ENCODE peak calls at places on chromosomes 12 and 14, in seven cellular contexts. V, W, M, J, A, B and Z are unnamed samples.

GRCh38 chr12:117025481-117026151 is 73.6 kb downstream of the TESC start:
- DNase-seq in V (peak; percentile 76), W (peak; percentile 71), M (peak; percentile 84), J (no peak), A (peak; percentile 93), B (peak; percentile 9), Z (peak; percentile 43)

GRCh38 chr14:58096731-58097130 is 55.3 kb downstream of the ARMH4 start:
- DNase-seq in V (no peak), W (no peak), M (no peak), J (no peak), A (no peak), B (no peak), Z (no peak)

GRCh38 chr14:105137481-105138020 is 31.0 kb downstream of the JAG2 start:
- DNase-seq in V (no peak), W (no peak), M (no peak), J (no peak), A (no peak), B (no peak), Z (no peak)

GRCh38 chr14:64990291-64990690 is 3.6 kb downstream of the FNTB start:
- DNase-seq in V (no peak), W (no peak), M (no peak), J (no peak), A (no peak), B (no peak), Z (no peak)

GRCh38 chr14:90023176-90023896 is 38.5 kb upstream of the KCNK13 start:
- DNase-seq in V (no peak), W (no peak), M (no peak), J (no peak), A (no peak), B (no peak), Z (no peak)

GRCh38 chr12:72699362-72699761 is 427.2 kb downstream of the TRHDE start:
- DNase-seq in V (no peak), W (no peak), M (no peak), J (no peak), A (no peak), B (no peak), Z (no peak)

GRCh38 chr12:120546050-120546386 is 11.9 kb downstream of the RNF10 start:
- DNase-seq in V (no peak), W (no peak), M (no peak), J (no peak), A (no peak), B (no peak), Z (no peak)

GRCh38 chr14:73055251-73055650 is 3.1 kb upstream of the RBM25 start:
- DNase-seq in V (no peak), W (no peak), M (no peak), J (no peak), A (no peak), B (no peak), Z (no peak)

GRCh38 chr14:58639842-58640484 is 2.2 kb downstream of the DACT1 start:
- DNase-seq in V (peak; percentile 63), W (peak; percentile 67), M (peak; percentile 77), J (no peak), A (peak; percentile 71), B (no peak), Z (no peak)

GRCh38 chr14:100892496-100893227 is 10.9 kb downstream of the RTL1 start:
- DNase-seq in V (no peak), W (no peak), M (no peak), J (no peak), A (no peak), B (no peak), Z (no peak)

GRCh38 chr12:83389237-83389996 is 702.7 kb downstream of the TMTC2 start:
- DNase-seq in V (peak; percentile 1), W (no peak), M (no peak), J (no peak), A (peak; percentile 80), B (no peak), Z (no peak)

GRCh38 chr12:84756961-84757360 is 155.6 kb downstream of the SLC6A15 start:
- DNase-seq in V (no peak), W (no peak), M (peak; percentile 78), J (no peak), A (no peak), B (no peak), Z (no peak)

GRCh38 chr14:75141967-75142366 is 15.1 kb upstream of the NEK9 start:
- DNase-seq in V (peak; percentile 36), W (no peak), M (peak; percentile 25), J (no peak), A (peak; percentile 44), B (no peak), Z (no peak)

GRCh38 chr12:15584366-15585041 is 204.7 kb downstream of the EPS8 start:
- DNase-seq in V (no peak), W (peak; percentile 26), M (peak; percentile 56), J (no peak), A (peak; percentile 74), B (no peak), Z (peak; percentile 37)

GRCh38 chr14:61573321-61573720 is 122.0 kb upstream of the HIF1A start:
- DNase-seq in V (no peak), W (no peak), M (no peak), J (no peak), A (no peak), B (no peak), Z (no peak)

GRCh38 chr14:77607741-77608302 is 8.6 kb downstream of the SPTLC2 start:
- DNase-seq in V (no peak), W (no peak), M (no peak), J (no peak), A (peak; percentile 30), B (no peak), Z (no peak)

GRCh38 chr14:90318016-90318415 is 13.7 kb downstream of the NRDE2 start:
- DNase-seq in V (no peak), W (no peak), M (no peak), J (no peak), A (no peak), B (no peak), Z (no peak)

GRCh38 chr14:75267141-75267601 is 11.5 kb upstream of the FOS start:
- DNase-seq in V (no peak), W (no peak), M (peak; percentile 49), J (no peak), A (peak; percentile 40), B (no peak), Z (no peak)

GRCh38 chr12:108734200-108734906 is 3.0 kb upstream of the CORO1C start:
- DNase-seq in V (peak; percentile 75), W (no peak), M (peak; percentile 75), J (no peak), A (peak; percentile 28), B (no peak), Z (no peak)

GRCh38 chr12:126385785-126386184 is 1320.5 kb downstream of the AACS start:
- DNase-seq in V (no peak), W (no peak), M (peak; percentile 64), J (no peak), A (no peak), B (no peak), Z (no peak)

GRCh38 chr12:72543777-72544467 is 271.8 kb downstream of the TRHDE start:
- DNase-seq in V (no peak), W (no peak), M (no peak), J (no peak), A (no peak), B (no peak), Z (no peak)

GRCh38 chr12:98373019-98373554 is 142.3 kb upstream of the TMPO start:
- DNase-seq in V (peak; percentile 22), W (peak; percentile 60), M (peak; percentile 47), J (no peak), A (peak; percentile 75), B (no peak), Z (no peak)

GRCh38 chr12:25972783-25973182 is 14.3 kb downstream of the RASSF8 start:
- DNase-seq in V (no peak), W (no peak), M (no peak), J (no peak), A (no peak), B (no peak), Z (no peak)

GRCh38 chr14:23800811-23801210 is 152.8 kb upstream of the DHRS4 start:
- DNase-seq in V (no peak), W (no peak), M (no peak), J (no peak), A (no peak), B (no peak), Z (no peak)

GRCh38 chr14:99779751-99780150 is 13.5 kb upstream of the EML1 start:
- DNase-seq in V (no peak), W (no peak), M (no peak), J (no peak), A (no peak), B (no peak), Z (no peak)

GRCh38 chr12:34291426-34291901 is 269.2 kb downstream of the ALG10 start:
- DNase-seq in V (no peak), W (no peak), M (no peak), J (no peak), A (no peak), B (no peak), Z (no peak)

GRCh38 chr12:92149563-92149962 is 3.9 kb upstream of the BTG1 start:
- DNase-seq in V (no peak), W (no peak), M (no peak), J (no peak), A (no peak), B (no peak), Z (no peak)

GRCh38 chr14:96502621-96503251 is 554 bp downstream of the PAPOLA start:
- DNase-seq in V (no peak), W (peak; percentile 19), M (peak; percentile 34), J (peak; percentile 30), A (peak; percentile 79), B (no peak), Z (no peak)

GRCh38 chr12:103050273-103050672 is 92.8 kb downstream of the ASCL1 start:
- DNase-seq in V (no peak), W (no peak), M (no peak), J (no peak), A (no peak), B (no peak), Z (no peak)

GRCh38 chr14:69532561-69533335 is 41.9 kb downstream of the CCDC177 start:
- DNase-seq in V (no peak), W (no peak), M (no peak), J (no peak), A (no peak), B (no peak), Z (no peak)

GRCh38 chr14:53032161-53032803 is 81.4 kb upstream of the FERMT2 start:
- DNase-seq in V (no peak), W (no peak), M (peak; percentile 83), J (no peak), A (no peak), B (no peak), Z (no peak)

GRCh38 chr14:24952851-24953666 is 96.9 kb downstream of the STXBP6 start:
- DNase-seq in V (peak; percentile 54), W (no peak), M (no peak), J (no peak), A (peak; percentile 78), B (no peak), Z (no peak)

GRCh38 chr12:3313655-3314305 is 177.2 kb upstream of the PRMT8 start:
- DNase-seq in V (peak; percentile 55), W (peak; percentile 41), M (peak; percentile 22), J (no peak), A (peak; percentile 63), B (no peak), Z (no peak)

GRCh38 chr12:106840217-106840616 is 65.7 kb downstream of the RIC8B start:
- DNase-seq in V (peak; percentile 37), W (no peak), M (peak; percentile 23), J (no peak), A (peak; percentile 23), B (no peak), Z (no peak)